ENCODE peak calls at places on chromosomes 7 and 10, in seven cellular contexts. K is fibroblast of villous mesenchyme; S is HAP-1; L is GM04503; B is stromal cell of bone marrow; C is AG10803; M is stimulated activated CD8-positive, alpha-beta memory T cell treated with anti-CD3 and anti-CD28 coated beads, Interleukin-7, amount 100 ng/mL, for 4 hours. E is an unnamed sample.

GRCh38 chr7:129719980-129720732 is 108.6 kb downstream of the NRF1 start:
- DNase-seq in K (peak; percentile 39), S (no peak), L (no peak), B (no peak), C (no peak), M (no peak), E (no peak)

GRCh38 chr10:103153302-103153759 is 39.7 kb downstream of the NT5C2 start:
- DNase-seq in K (peak; percentile 31), S (no peak), L (no peak), B (peak; percentile 25), C (peak; percentile 34), M (no peak), E (no peak)

GRCh38 chr7:151711906-151712771 is 164.8 kb downstream of the PRKAG2 start:
- DNase-seq in K (no peak), S (no peak), L (no peak), B (no peak), C (no peak), M (no peak), E (no peak)

GRCh38 chr10:71316081-71316785 is 2.8 kb upstream of the SLC29A3 start:
- DNase-seq in K (no peak), S (no peak), L (no peak), B (no peak), C (peak; percentile 22), M (no peak), E (no peak)

GRCh38 chr7:42480304-42480665 is 243.3 kb upstream of the GLI3 start:
- DNase-seq in K (no peak), S (no peak), L (no peak), B (no peak), C (peak; percentile 1), M (no peak), E (no peak)

GRCh38 chr10:119377905-119378736 is 164.4 kb downstream of the RGS10 start:
- DNase-seq in K (no peak), S (no peak), L (no peak), B (no peak), C (peak; percentile 47), M (no peak), E (no peak)

GRCh38 chr10:131034451-131034850 is 277.1 kb downstream of the TCERG1L start:
- DNase-seq in K (no peak), S (no peak), L (no peak), B (no peak), C (no peak), M (no peak), E (no peak)

GRCh38 chr10:61452229-61452651 is 941 bp downstream of the TMEM26 start:
- DNase-seq in K (peak; percentile 28), S (no peak), L (no peak), B (no peak), C (no peak), M (no peak), E (no peak)

GRCh38 chr10:98331888-98332287 is 63.9 kb upstream of the LOXL4 start:
- DNase-seq in K (no peak), S (peak; percentile 36), L (no peak), B (no peak), C (no peak), M (no peak), E (no peak)

GRCh38 chr7:109259151-109259550 is 689.5 kb downstream of the DNAJB9 start:
- DNase-seq in K (no peak), S (peak; percentile 7), L (no peak), B (no peak), C (no peak), M (no peak), E (no peak)

GRCh38 chr7:90119178-90119971 is 34.9 kb upstream of the STEAP1 start:
- DNase-seq in K (no peak), S (no peak), L (no peak), B (no peak), C (peak; percentile 6), M (peak; percentile 22), E (no peak)

GRCh38 chr10:86169506-86170254 is 196.9 kb downstream of the GRID1 start:
- DNase-seq in K (no peak), S (no peak), L (no peak), B (no peak), C (no peak), M (no peak), E (no peak)

GRCh38 chr10:22183771-22184466 is 33.9 kb downstream of the EBLN1 start:
- DNase-seq in K (peak; percentile 73), S (no peak), L (no peak), B (no peak), C (peak; percentile 3), M (no peak), E (no peak)

GRCh38 chr10:97325754-97326153 is 6.7 kb downstream of the FRAT1 start:
- DNase-seq in K (no peak), S (no peak), L (no peak), B (no peak), C (no peak), M (no peak), E (no peak)

GRCh38 chr10:62637249-62638061 is 167.1 kb upstream of the ADO start:
- DNase-seq in K (peak; percentile 66), S (no peak), L (no peak), B (no peak), C (peak; percentile 29), M (peak; percentile 50), E (no peak)

GRCh38 chr10:77669892-77670291 is 32.3 kb upstream of the KCNMA1 start:
- DNase-seq in K (no peak), S (no peak), L (no peak), B (no peak), C (no peak), M (no peak), E (no peak)

GRCh38 chr10:123154943-123155505 is 822 bp downstream of the BUB3 start:
- DNase-seq in K (peak; percentile 58), S (peak; percentile 62), L (no peak), B (peak; percentile 10), C (peak; percentile 48), M (no peak), E (no peak)

GRCh38 chr7:139054101-139054500 is 18.3 kb upstream of the ZC3HAV1L start:
- DNase-seq in K (no peak), S (no peak), L (no peak), B (no peak), C (no peak), M (no peak), E (no peak)

GRCh38 chr7:149195180-149196150 is at the start of gene ZNF282:
- DNase-seq in K (peak; percentile 88), S (peak; percentile 94), L (peak; percentile 53), B (peak; percentile 85), C (peak; percentile 88), M (peak; percentile 61), E (peak; percentile 57)

GRCh38 chr7:117715784-117716445 is 157.3 kb downstream of the CTTNBP2 start:
- DNase-seq in K (peak; percentile 73), S (peak; percentile 33), L (peak; percentile 6), B (peak; percentile 36), C (peak; percentile 50), M (no peak), E (peak; percentile 14)

GRCh38 chr10:16996530-16996964 is 133.1 kb downstream of the CUBN start:
- DNase-seq in K (peak; percentile 63), S (no peak), L (no peak), B (no peak), C (peak; percentile 66), M (no peak), E (no peak)